ENCODE peak calls at places on chromosomes 3 and 15, in eight cellular contexts. F, O, H, W, D, B, C and P are unnamed samples.

GRCh38 chr3:105387122-105387751 is 20.5 kb downstream of the ALCAM start:
- DNase-seq in F (no peak), O (no peak), H (no peak), W (no peak), D (no peak), B (no peak), C (no peak), P (no peak)

GRCh38 chr15:80580107-80580506 is 115.0 kb upstream of the ABHD17C start:
- DNase-seq in F (no peak), O (no peak), H (no peak), W (no peak), D (no peak), B (no peak), C (no peak), P (peak; percentile 52)

GRCh38 chr15:81297580-81298575 is 26.1 kb downstream of the STARD5 start:
- DNase-seq in F (no peak), O (no peak), H (no peak), W (no peak), D (no peak), B (no peak), C (no peak), P (no peak)

GRCh38 chr15:33671456-33671855 is 296.8 kb upstream of the CHRM5 start:
- DNase-seq in F (no peak), O (no peak), H (peak; percentile 58), W (no peak), D (no peak), B (no peak), C (peak; percentile 22), P (no peak)

GRCh38 chr15:96442076-96442475 is 111.6 kb downstream of the NR2F2 start:
- DNase-seq in F (no peak), O (no peak), H (no peak), W (peak; percentile 74), D (no peak), B (no peak), C (no peak), P (no peak)

GRCh38 chr3:45482829-45483228 is 94.5 kb downstream of the LARS2 start:
- DNase-seq in F (no peak), O (no peak), H (no peak), W (no peak), D (no peak), B (no peak), C (no peak), P (no peak)

GRCh38 chr15:71055461-71055860 is 59.8 kb upstream of the THSD4 start:
- DNase-seq in F (no peak), O (no peak), H (no peak), W (no peak), D (peak; percentile 24), B (no peak), C (no peak), P (no peak)

GRCh38 chr3:48143977-48144376 is 44.2 kb downstream of the CDC25A start:
- DNase-seq in F (no peak), O (no peak), H (no peak), W (no peak), D (no peak), B (no peak), C (no peak), P (no peak)

GRCh38 chr3:169002689-169003088 is 660.8 kb downstream of the MECOM start:
- DNase-seq in F (no peak), O (no peak), H (no peak), W (no peak), D (peak; percentile 16), B (no peak), C (no peak), P (peak; percentile 35)

GRCh38 chr3:49373563-49373962 is 15.4 kb upstream of the GPX1 start:
- DNase-seq in F (no peak), O (no peak), H (no peak), W (no peak), D (no peak), B (no peak), C (no peak), P (no peak)

GRCh38 chr3:141904203-141904602 is 27.8 kb downstream of the ATP1B3 start:
- DNase-seq in F (no peak), O (no peak), H (no peak), W (no peak), D (no peak), B (no peak), C (no peak), P (no peak)

GRCh38 chr3:112640864-112641751 is at the start of gene CCDC80:
- DNase-seq in F (no peak), O (peak; percentile 51), H (no peak), W (no peak), D (peak; percentile 91), B (no peak), C (no peak), P (peak; percentile 54)

GRCh38 chr3:29072626-29073025 is 208.2 kb upstream of the RBMS3 start:
- DNase-seq in F (no peak), O (no peak), H (no peak), W (no peak), D (no peak), B (no peak), C (no peak), P (no peak)

GRCh38 chr3:161263057-161263456 is 41.9 kb downstream of the NMD3 start:
- DNase-seq in F (no peak), O (no peak), H (no peak), W (no peak), D (no peak), B (no peak), C (no peak), P (no peak)

GRCh38 chr3:197555281-197556261 is at the start of gene BDH1:
- DNase-seq in F (no peak), O (peak; percentile 39), H (no peak), W (peak; percentile 92), D (peak; percentile 13), B (peak; percentile 34), C (peak; percentile 84), P (peak; percentile 26)

GRCh38 chr3:132535575-132536441 is 61.3 kb upstream of the ACKR4 start:
- DNase-seq in F (peak; percentile 77), O (peak; percentile 57), H (peak; percentile 16), W (no peak), D (peak; percentile 85), B (peak; percentile 72), C (peak; percentile 53), P (peak; percentile 62)

GRCh38 chr3:37540786-37541185 is 320.9 kb upstream of the CTDSPL start:
- DNase-seq in F (no peak), O (no peak), H (no peak), W (no peak), D (no peak), B (no peak), C (no peak), P (no peak)

GRCh38 chr15:51973220-51973619 is 1.6 kb upstream of the LEO1 start:
- DNase-seq in F (no peak), O (no peak), H (no peak), W (no peak), D (no peak), B (no peak), C (no peak), P (no peak)

GRCh38 chr3:136350557-136350956 is 100.4 kb downstream of the PCCB start:
- DNase-seq in F (no peak), O (peak; percentile 41), H (no peak), W (no peak), D (no peak), B (no peak), C (no peak), P (no peak)

GRCh38 chr15:93476491-93477176 is 387.6 kb upstream of the RGMA start:
- DNase-seq in F (no peak), O (no peak), H (no peak), W (no peak), D (no peak), B (no peak), C (no peak), P (peak; percentile 59)

GRCh38 chr3:155032918-155033317 is 47.2 kb upstream of the MME start:
- DNase-seq in F (peak; percentile 88), O (no peak), H (no peak), W (no peak), D (peak; percentile 10), B (no peak), C (no peak), P (no peak)

GRCh38 chr3:64417816-64418215 is 192.6 kb upstream of the PRICKLE2 start:
- DNase-seq in F (no peak), O (peak; percentile 24), H (no peak), W (no peak), D (no peak), B (no peak), C (no peak), P (peak; percentile 30)

GRCh38 chr3:192422998-192423349 is 304.4 kb downstream of the FGF12 start:
- DNase-seq in F (peak; percentile 32), O (no peak), H (no peak), W (no peak), D (peak; percentile 50), B (no peak), C (no peak), P (no peak)

GRCh38 chr3:40109641-40110490 is 199.6 kb upstream of the EIF1B start:
- DNase-seq in F (no peak), O (no peak), H (no peak), W (no peak), D (peak; percentile 61), B (no peak), C (no peak), P (peak; percentile 5)

GRCh38 chr3:138062626-138063025 is 52.7 kb downstream of the CLDN18 start:
- DNase-seq in F (no peak), O (peak; percentile 57), H (no peak), W (no peak), D (no peak), B (no peak), C (no peak), P (peak; percentile 87)

GRCh38 chr3:38725726-38726410 is 76.4 kb upstream of the SCN5A start:
- DNase-seq in F (no peak), O (peak; percentile 32), H (no peak), W (no peak), D (peak; percentile 84), B (peak; percentile 66), C (no peak), P (no peak)

GRCh38 chr3:129892857-129893615 is 475 bp downstream of the TMCC1 start:
- DNase-seq in F (no peak), O (peak; percentile 30), H (peak; percentile 80), W (peak; percentile 88), D (peak; percentile 56), B (peak; percentile 77), C (peak; percentile 93), P (peak; percentile 76)